ENCODE peak calls at places on chromosomes 16 and 17, in eight cellular contexts. One of them, this sample, is unnamed.

GRCh38 chr16:87100306-87101058 is 216.7 kb downstream of the C16orf95 start:
- DNase-seq in fibroblast of lung: no peak
- DNase-seq in bronchial epithelial cell: no peak
- DNase-seq in body of pancreas: peak; percentile 26
- DNase-seq in H1: no peak
- DNase-seq in RWPE2: no peak
- DNase-seq in aorta: no peak
- DNase-seq in CD8-positive, alpha-beta T cell: no peak
- DNase-seq in this sample: no peak

GRCh38 chr17:55163408-55163807 is 101.4 kb upstream of the HLF start:
- DNase-seq in fibroblast of lung: no peak
- DNase-seq in bronchial epithelial cell: no peak
- DNase-seq in body of pancreas: no peak
- DNase-seq in H1: no peak
- DNase-seq in RWPE2: no peak
- DNase-seq in aorta: no peak
- DNase-seq in CD8-positive, alpha-beta T cell: no peak
- DNase-seq in this sample: no peak

GRCh38 chr16:71249399-71249798 is 18.9 kb upstream of the HYDIN start:
- DNase-seq in fibroblast of lung: no peak
- DNase-seq in bronchial epithelial cell: no peak
- DNase-seq in body of pancreas: no peak
- DNase-seq in H1: no peak
- DNase-seq in RWPE2: no peak
- DNase-seq in aorta: no peak
- DNase-seq in CD8-positive, alpha-beta T cell: no peak
- DNase-seq in this sample: peak; percentile 43

GRCh38 chr17:76379275-76379641 is 5.2 kb upstream of the SPHK1 start:
- DNase-seq in fibroblast of lung: no peak
- DNase-seq in bronchial epithelial cell: no peak
- DNase-seq in body of pancreas: no peak
- DNase-seq in H1: no peak
- DNase-seq in RWPE2: peak; percentile 31
- DNase-seq in aorta: no peak
- DNase-seq in CD8-positive, alpha-beta T cell: no peak
- DNase-seq in this sample: no peak

GRCh38 chr16:86951831-86952598 is 365.2 kb downstream of the C16orf95 start:
- DNase-seq in fibroblast of lung: peak; percentile 100
- DNase-seq in bronchial epithelial cell: peak; percentile 14
- DNase-seq in body of pancreas: no peak
- DNase-seq in H1: no peak
- DNase-seq in RWPE2: peak; percentile 88
- DNase-seq in aorta: peak; percentile 74
- DNase-seq in CD8-positive, alpha-beta T cell: no peak
- DNase-seq in this sample: no peak

GRCh38 chr16:54213322-54213721 is 73.3 kb downstream of the IRX3 start:
- DNase-seq in fibroblast of lung: no peak
- DNase-seq in bronchial epithelial cell: no peak
- DNase-seq in body of pancreas: no peak
- DNase-seq in H1: no peak
- DNase-seq in RWPE2: no peak
- DNase-seq in aorta: no peak
- DNase-seq in CD8-positive, alpha-beta T cell: no peak
- DNase-seq in this sample: no peak

GRCh38 chr16:81004646-81005353 is 1.9 kb downstream of the CMC2 start:
- DNase-seq in fibroblast of lung: peak; percentile 49
- DNase-seq in bronchial epithelial cell: peak; percentile 62
- DNase-seq in body of pancreas: no peak
- DNase-seq in H1: no peak
- DNase-seq in RWPE2: no peak
- DNase-seq in aorta: no peak
- DNase-seq in CD8-positive, alpha-beta T cell: no peak
- DNase-seq in this sample: no peak

GRCh38 chr16:89142474-89143197 is 28.9 kb upstream of the CDH15 start:
- DNase-seq in fibroblast of lung: no peak
- DNase-seq in bronchial epithelial cell: no peak
- DNase-seq in body of pancreas: no peak
- DNase-seq in H1: no peak
- DNase-seq in RWPE2: peak; percentile 38
- DNase-seq in aorta: peak; percentile 45
- DNase-seq in CD8-positive, alpha-beta T cell: no peak
- DNase-seq in this sample: no peak

GRCh38 chr16:66429290-66429962 is 2.3 kb downstream of the BEAN1 start:
- DNase-seq in fibroblast of lung: no peak
- DNase-seq in bronchial epithelial cell: no peak
- DNase-seq in body of pancreas: no peak
- DNase-seq in H1: no peak
- DNase-seq in RWPE2: no peak
- DNase-seq in aorta: no peak
- DNase-seq in CD8-positive, alpha-beta T cell: no peak
- DNase-seq in this sample: peak; percentile 68

GRCh38 chr17:5584383-5584951 is at the start of gene NLRP1:
- DNase-seq in fibroblast of lung: peak; percentile 92
- DNase-seq in bronchial epithelial cell: peak; percentile 99
- DNase-seq in body of pancreas: peak; percentile 63
- DNase-seq in H1: no peak
- DNase-seq in RWPE2: peak; percentile 99
- DNase-seq in aorta: peak; percentile 95
- DNase-seq in CD8-positive, alpha-beta T cell: peak; percentile 89
- DNase-seq in this sample: no peak

GRCh38 chr16:65884018-65884417 is 482.5 kb upstream of the CDH5 start:
- DNase-seq in fibroblast of lung: peak; percentile 41
- DNase-seq in bronchial epithelial cell: peak; percentile 88
- DNase-seq in body of pancreas: no peak
- DNase-seq in H1: no peak
- DNase-seq in RWPE2: peak; percentile 81
- DNase-seq in aorta: no peak
- DNase-seq in CD8-positive, alpha-beta T cell: no peak
- DNase-seq in this sample: no peak

GRCh38 chr17:5468075-5468473 is 708 bp downstream of the DHX33 start:
- DNase-seq in fibroblast of lung: no peak
- DNase-seq in bronchial epithelial cell: peak; percentile 7
- DNase-seq in body of pancreas: no peak
- DNase-seq in H1: no peak
- DNase-seq in RWPE2: no peak
- DNase-seq in aorta: no peak
- DNase-seq in CD8-positive, alpha-beta T cell: no peak
- DNase-seq in this sample: peak; percentile 49

GRCh38 chr16:11121909-11122692 is 133.9 kb downstream of the SOCS1 start:
- DNase-seq in fibroblast of lung: peak; percentile 85
- DNase-seq in bronchial epithelial cell: no peak
- DNase-seq in body of pancreas: no peak
- DNase-seq in H1: no peak
- DNase-seq in RWPE2: no peak
- DNase-seq in aorta: no peak
- DNase-seq in CD8-positive, alpha-beta T cell: no peak
- DNase-seq in this sample: no peak

GRCh38 chr17:39225974-39226683 is 384 bp upstream of the STAC2 start:
- DNase-seq in fibroblast of lung: peak; percentile 44
- DNase-seq in bronchial epithelial cell: no peak
- DNase-seq in body of pancreas: peak; percentile 38
- DNase-seq in H1: peak; percentile 81
- DNase-seq in RWPE2: no peak
- DNase-seq in aorta: peak; percentile 97
- DNase-seq in CD8-positive, alpha-beta T cell: peak; percentile 22
- DNase-seq in this sample: peak; percentile 100

GRCh38 chr16:35302859-35303258 is 1843.4 kb downstream of the TP53TG3F start:
- DNase-seq in fibroblast of lung: no peak
- DNase-seq in bronchial epithelial cell: no peak
- DNase-seq in body of pancreas: no peak
- DNase-seq in H1: no peak
- DNase-seq in RWPE2: no peak
- DNase-seq in aorta: no peak
- DNase-seq in CD8-positive, alpha-beta T cell: no peak
- DNase-seq in this sample: no peak

GRCh38 chr16:7888421-7888820 is 555.8 kb downstream of the RBFOX1 start:
- DNase-seq in fibroblast of lung: no peak
- DNase-seq in bronchial epithelial cell: no peak
- DNase-seq in body of pancreas: no peak
- DNase-seq in H1: no peak
- DNase-seq in RWPE2: no peak
- DNase-seq in aorta: no peak
- DNase-seq in CD8-positive, alpha-beta T cell: no peak
- DNase-seq in this sample: no peak

DNA sequence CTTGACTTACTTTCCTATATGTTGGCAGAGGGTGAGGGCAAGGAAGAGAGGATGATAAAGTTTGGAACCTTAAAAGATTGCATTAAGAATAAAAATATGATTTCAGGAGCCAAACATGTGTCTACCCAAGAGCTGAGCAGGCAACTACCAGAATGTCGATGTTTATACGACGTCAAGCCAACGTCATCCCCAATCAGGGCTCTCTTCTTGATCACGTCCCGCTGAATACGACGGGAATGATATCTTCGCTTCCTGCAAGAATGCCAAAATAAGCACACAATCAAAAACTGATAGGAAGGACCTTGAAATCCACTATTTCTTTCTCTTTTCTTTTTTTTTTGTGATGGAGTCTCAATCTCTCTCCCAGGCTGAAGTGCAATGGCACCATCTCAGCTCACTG is 20.1 kb upstream of the ITGAE start:
- DNase-seq in fibroblast of lung: no peak
- DNase-seq in bronchial epithelial cell: no peak
- DNase-seq in body of pancreas: no peak
- DNase-seq in H1: no peak
- DNase-seq in RWPE2: no peak
- DNase-seq in aorta: no peak
- DNase-seq in CD8-positive, alpha-beta T cell: no peak
- DNase-seq in this sample: no peak
- H3K36me3 ChIP-seq in fibroblast of lung: peaks cover 7% of the 10 kb centered on the region
- H3K36me3 ChIP-seq in bronchial epithelial cell: peaks cover 9% of the 10 kb centered on the region
- H3K36me3 ChIP-seq in body of pancreas: no peaks in the 10 kb centered on the region
- H3K36me3 ChIP-seq in H1: peaks cover 70% of the 10 kb centered on the region
- H3K36me3 ChIP-seq in RWPE2: peaks cover 98% of the 10 kb centered on the region
- H3K36me3 ChIP-seq in aorta: peaks cover 3% of the 10 kb centered on the region
- H3K36me3 ChIP-seq in CD8-positive, alpha-beta T cell: peaks cover 45% of the 10 kb centered on the region
- H3K36me3 ChIP-seq in this sample: peaks cover 21% of the 10 kb centered on the region

GRCh38 chr17:48057626-48058025 is 9.5 kb downstream of the NFE2L1 start:
- DNase-seq in fibroblast of lung: no peak
- DNase-seq in bronchial epithelial cell: no peak
- DNase-seq in body of pancreas: no peak
- DNase-seq in H1: no peak
- DNase-seq in RWPE2: no peak
- DNase-seq in aorta: no peak
- DNase-seq in CD8-positive, alpha-beta T cell: no peak
- DNase-seq in this sample: no peak

GRCh38 chr17:48056879-48057278 is 8.7 kb downstream of the NFE2L1 start:
- DNase-seq in fibroblast of lung: no peak
- DNase-seq in bronchial epithelial cell: no peak
- DNase-seq in body of pancreas: no peak
- DNase-seq in H1: no peak
- DNase-seq in RWPE2: no peak
- DNase-seq in aorta: no peak
- DNase-seq in CD8-positive, alpha-beta T cell: no peak
- DNase-seq in this sample: no peak

GRCh38 chr17:48054238-48055185 is 6.4 kb downstream of the NFE2L1 start:
- DNase-seq in fibroblast of lung: peak; percentile 84
- DNase-seq in bronchial epithelial cell: peak; percentile 90
- DNase-seq in body of pancreas: peak; percentile 77
- DNase-seq in H1: peak; percentile 98
- DNase-seq in RWPE2: peak; percentile 95
- DNase-seq in aorta: peak; percentile 81
- DNase-seq in CD8-positive, alpha-beta T cell: no peak
- DNase-seq in this sample: peak; percentile 97

GRCh38 chr17:48055531-48056245 is 7.5 kb downstream of the NFE2L1 start:
- DNase-seq in fibroblast of lung: peak; percentile 47
- DNase-seq in bronchial epithelial cell: no peak
- DNase-seq in body of pancreas: no peak
- DNase-seq in H1: peak; percentile 70
- DNase-seq in RWPE2: no peak
- DNase-seq in aorta: no peak
- DNase-seq in CD8-positive, alpha-beta T cell: no peak
- DNase-seq in this sample: peak; percentile 88

DNA sequence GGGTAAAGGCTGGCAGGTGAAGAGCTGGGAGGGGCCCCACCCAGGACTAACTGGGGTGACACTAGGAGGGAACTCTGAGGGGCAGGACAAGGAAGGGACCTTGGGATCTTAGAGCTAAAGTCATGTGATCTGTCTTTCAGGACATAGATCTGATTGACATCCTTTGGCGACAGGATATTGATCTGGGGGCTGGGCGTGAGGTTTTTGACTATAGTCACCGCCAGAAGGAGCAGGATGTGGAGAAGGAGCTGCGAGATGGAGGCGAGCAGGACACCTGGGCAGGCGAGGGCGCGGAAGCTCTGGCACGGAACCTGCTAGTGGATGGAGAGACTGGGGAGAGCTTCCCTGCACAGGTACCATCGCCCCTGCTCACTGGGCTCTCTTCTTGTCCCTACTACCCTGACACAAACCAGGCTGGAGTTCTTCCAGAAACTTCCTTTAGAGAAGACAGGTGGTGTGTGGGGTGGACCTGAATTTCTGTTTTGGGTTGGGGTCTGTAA is 8.1 kb downstream of the NFE2L1 start:
- DNase-seq in fibroblast of lung: no peak
- DNase-seq in bronchial epithelial cell: no peak
- DNase-seq in body of pancreas: no peak
- DNase-seq in H1: no peak
- DNase-seq in RWPE2: no peak
- DNase-seq in aorta: no peak
- DNase-seq in CD8-positive, alpha-beta T cell: no peak
- DNase-seq in this sample: no peak
- H3K36me3 ChIP-seq in fibroblast of lung: peaks cover 29% of the 10 kb centered on the region
- H3K36me3 ChIP-seq in bronchial epithelial cell: peaks cover 36% of the 10 kb centered on the region
- H3K36me3 ChIP-seq in body of pancreas: no peaks in the 10 kb centered on the region
- H3K36me3 ChIP-seq in H1: peaks cover 47% of the 10 kb centered on the region
- H3K36me3 ChIP-seq in RWPE2: peaks cover 82% of the 10 kb centered on the region
- H3K36me3 ChIP-seq in aorta: peaks cover 14% of the 10 kb centered on the region
- H3K36me3 ChIP-seq in CD8-positive, alpha-beta T cell: peaks cover 56% of the 10 kb centered on the region
- H3K36me3 ChIP-seq in this sample: peaks cover 56% of the 10 kb centered on the region

DNA sequence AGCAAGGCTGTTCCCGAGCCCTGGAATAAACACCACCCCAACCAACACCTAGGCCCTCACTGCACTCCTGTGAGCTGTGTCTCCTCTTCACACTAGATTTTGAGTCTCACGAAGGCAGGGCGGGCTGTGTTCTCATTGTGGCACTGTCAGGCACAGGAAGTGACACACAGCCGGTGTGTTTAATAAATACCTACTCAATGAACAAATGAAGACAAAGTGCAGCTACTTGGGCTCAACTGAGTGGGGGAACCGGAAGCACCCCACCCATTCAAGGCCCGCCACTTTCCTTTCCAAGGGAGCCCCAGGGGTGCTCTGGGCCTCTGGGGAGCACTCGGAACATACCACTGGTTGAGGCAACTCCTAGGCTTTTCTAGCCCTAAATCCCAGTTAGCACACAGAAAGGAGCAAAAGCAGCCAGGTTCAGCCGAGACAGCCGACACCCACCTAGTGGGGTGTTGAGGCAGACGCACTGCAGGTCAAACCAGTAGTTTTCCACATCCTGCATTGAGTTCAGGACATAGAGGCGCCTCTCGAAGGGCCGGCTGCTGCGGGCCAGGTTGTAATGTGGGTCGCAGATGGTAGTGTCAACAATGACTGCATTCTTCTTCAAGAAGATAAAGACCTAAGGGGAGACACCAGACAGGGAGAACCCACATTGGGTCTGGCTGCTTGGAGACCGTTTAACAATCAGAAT is 57.7 kb downstream of the GTF3C1 start:
- DNase-seq in fibroblast of lung: no peak
- DNase-seq in bronchial epithelial cell: peak; percentile 15
- DNase-seq in body of pancreas: no peak
- DNase-seq in H1: no peak
- DNase-seq in RWPE2: no peak
- DNase-seq in aorta: no peak
- DNase-seq in CD8-positive, alpha-beta T cell: no peak
- DNase-seq in this sample: no peak
- H3K36me3 ChIP-seq in fibroblast of lung: peaks cover 41% of the 10 kb centered on the region
- H3K36me3 ChIP-seq in bronchial epithelial cell: peaks cover 35% of the 10 kb centered on the region
- H3K36me3 ChIP-seq in body of pancreas: peaks cover 36% of the 10 kb centered on the region
- H3K36me3 ChIP-seq in H1: peaks cover 70% of the 10 kb centered on the region
- H3K36me3 ChIP-seq in RWPE2: peaks cover 83% of the 10 kb centered on the region
- H3K36me3 ChIP-seq in aorta: peaks cover 20% of the 10 kb centered on the region
- H3K36me3 ChIP-seq in CD8-positive, alpha-beta T cell: peaks cover 43% of the 10 kb centered on the region
- H3K36me3 ChIP-seq in this sample: peaks cover 46% of the 10 kb centered on the region

GRCh38 chr17:2899911-2900310 is 103.7 kb downstream of the RAP1GAP2 start:
- DNase-seq in fibroblast of lung: no peak
- DNase-seq in bronchial epithelial cell: no peak
- DNase-seq in body of pancreas: peak; percentile 87
- DNase-seq in H1: no peak
- DNase-seq in RWPE2: no peak
- DNase-seq in aorta: no peak
- DNase-seq in CD8-positive, alpha-beta T cell: no peak
- DNase-seq in this sample: peak; percentile 43
- H3K36me3 ChIP-seq in fibroblast of lung: no peaks in the 10 kb centered on the region
- H3K36me3 ChIP-seq in bronchial epithelial cell: no peaks in the 10 kb centered on the region
- H3K36me3 ChIP-seq in body of pancreas: no peaks in the 10 kb centered on the region
- H3K36me3 ChIP-seq in H1: no peaks in the 10 kb centered on the region
- H3K36me3 ChIP-seq in RWPE2: no peaks in the 10 kb centered on the region
- H3K36me3 ChIP-seq in aorta: no peaks in the 10 kb centered on the region
- H3K36me3 ChIP-seq in CD8-positive, alpha-beta T cell: no peaks in the 10 kb centered on the region
- H3K36me3 ChIP-seq in this sample: no peaks in the 10 kb centered on the region